ENCODE peak calls at places on chromosomes 7 and 10, in eight cellular contexts. O is nephron progenitor cell; Y is body of pancreas; J is CD8-positive, alpha-beta T cell; C is type B pancreatic cell; K is adrenal gland; T is osteocyte; E is HFFc6. W is an unnamed sample.

GRCh38 chr7:29444267-29444666 is 119.4 kb upstream of the PRR15 start:
- DNase-seq in T (no peak), O (no peak), J (no peak), C (no peak), Y (no peak), E (no peak), K (no peak), W (no peak)

GRCh38 chr10:42960491-42961155 is 116.2 kb upstream of the RET start:
- DNase-seq in O (no peak), J (peak; percentile 37), K (no peak), E (peak; percentile 57), T (peak; percentile 73), Y (no peak), C (peak; percentile 50), W (no peak)

GRCh38 chr10:127149613-127150081 is 46.7 kb downstream of the INSYN2A start:
- DNase-seq in E (peak; percentile 39), J (no peak), O (peak; percentile 9), T (peak; percentile 5), C (no peak), Y (no peak), K (no peak), W (no peak)

GRCh38 chr10:45420453-45421192 is 46.6 kb downstream of the ALOX5 start:
- DNase-seq in J (peak; percentile 75), Y (peak; percentile 98), E (peak; percentile 9), K (peak; percentile 79), O (no peak), C (no peak), T (no peak), W (peak; percentile 70)

GRCh38 chr7:150969483-150969874 is 8.6 kb downstream of the KCNH2 start:
- DNase-seq in C (no peak), K (no peak), Y (no peak), E (no peak), T (no peak), J (no peak), O (no peak), W (no peak)

GRCh38 chr10:127091354-127091753 is 105.0 kb downstream of the INSYN2A start:
- DNase-seq in K (no peak), C (no peak), J (no peak), E (no peak), Y (no peak), T (no peak), O (no peak), W (no peak)

GRCh38 chr10:73905256-73906018 is 5.5 kb upstream of the PLAU start:
- DNase-seq in K (no peak), C (no peak), O (no peak), Y (no peak), E (no peak), J (no peak), T (no peak), W (no peak)

GRCh38 chr10:128943111-128943510 is 523.9 kb upstream of the MGMT start:
- DNase-seq in T (no peak), J (no peak), Y (no peak), K (peak; percentile 4), C (no peak), E (no peak), O (no peak), W (no peak)

GRCh38 chr7:73504920-73505319 is 17.2 kb downstream of the BAZ1B start:
- DNase-seq in T (no peak), J (no peak), Y (no peak), K (no peak), E (no peak), O (no peak), C (no peak), W (no peak)

GRCh38 chr10:100803481-100803880 is 58.1 kb downstream of the PAX2 start:
- DNase-seq in Y (no peak), C (no peak), J (no peak), O (no peak), E (no peak), K (no peak), T (no peak), W (no peak)

GRCh38 chr7:2193120-2193519 is 39.6 kb downstream of the MAD1L1 start:
- DNase-seq in Y (no peak), O (no peak), T (no peak), E (no peak), K (no peak), C (no peak), J (no peak), W (no peak)

GRCh38 chr10:74249865-74250264 is 98.8 kb downstream of the ADK start:
- DNase-seq in O (no peak), T (no peak), C (no peak), Y (no peak), J (no peak), K (no peak), E (no peak), W (no peak)

GRCh38 chr10:10992072-10992471 is 25.6 kb upstream of the CELF2 start:
- DNase-seq in T (no peak), K (no peak), O (no peak), C (no peak), Y (peak; percentile 30), E (no peak), J (no peak), W (no peak)

GRCh38 chr10:122981066-122981464 is 864 bp downstream of the PSTK start:
- DNase-seq in O (no peak), J (no peak), C (no peak), K (peak; percentile 8), E (peak; percentile 60), T (no peak), Y (no peak), W (peak; percentile 30)

GRCh38 chr10:35585903-35586535 is 19.1 kb upstream of the GJD4 start:
- DNase-seq in J (no peak), C (no peak), O (no peak), E (no peak), Y (no peak), K (no peak), T (no peak), W (no peak)

GRCh38 chr10:128268015-128268722 is 141.9 kb upstream of the MKI67 start:
- DNase-seq in O (peak; percentile 81), Y (no peak), E (no peak), C (peak; percentile 82), T (no peak), J (no peak), K (peak; percentile 4), W (no peak)

GRCh38 chr7:131012477-131013031 is 278.5 kb upstream of the KLF14 start:
- DNase-seq in Y (no peak), T (no peak), C (no peak), O (no peak), E (peak; percentile 70), J (no peak), K (no peak), W (no peak)

GRCh38 chr7:98458090-98458875 is 57.4 kb upstream of the BAIAP2L1 start:
- DNase-seq in E (no peak), J (no peak), T (no peak), O (no peak), K (no peak), Y (no peak), C (no peak), W (no peak)

GRCh38 chr7:71633571-71634008 is 501.6 kb downstream of the GALNT17 start:
- DNase-seq in O (no peak), E (peak; percentile 43), J (no peak), C (no peak), Y (no peak), T (no peak), K (peak; percentile 47), W (no peak)

GRCh38 chr10:75648186-75648761 is 216.8 kb downstream of the LRMDA start:
- DNase-seq in E (no peak), J (no peak), K (no peak), O (no peak), C (no peak), T (no peak), Y (no peak), W (no peak)

DNA sequence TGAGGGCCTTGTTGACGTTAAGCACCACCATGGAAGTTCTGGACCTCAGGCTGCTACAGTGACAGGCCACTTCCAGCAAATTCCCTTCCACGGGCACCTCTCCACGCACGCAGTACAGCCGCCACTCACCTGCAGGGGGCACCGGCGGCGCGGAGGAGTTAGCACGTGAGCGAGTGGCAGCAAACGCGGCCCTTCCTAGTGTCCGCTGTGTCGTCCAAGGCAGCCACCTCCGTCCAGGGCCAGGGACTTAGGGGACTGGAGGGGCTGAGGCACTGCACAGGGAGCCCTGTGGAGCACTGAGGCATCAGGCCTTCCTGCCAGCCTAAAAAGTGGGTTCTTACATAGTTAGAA is 164.4 kb downstream of the SVIL start:
- DNase-seq in K (no peak), J (no peak), T (no peak), C (no peak), O (peak; percentile 62), E (no peak), Y (no peak), W (no peak)
- TF ChIP-seq CTCF in K (peak; percentile 15), J (peak; percentile 24), T (peak; percentile 41), C (peak; percentile 66), O (peak; percentile 50), E (peak; percentile 77), Y (no peak), W (peak; percentile 11)

GRCh38 chr10:98858525-98858924 is 377.1 kb downstream of the HPSE2 start:
- DNase-seq in K (no peak), Y (no peak), J (no peak), E (no peak), C (no peak), O (no peak), T (no peak), W (no peak)
- TF ChIP-seq CTCF in K (no peak), Y (no peak), J (no peak), E (peak; percentile 64), C (peak; percentile 25), O (no peak), T (no peak), W (no peak)

GRCh38 chr10:79066460-79067240 is 2.1 kb upstream of the ZMIZ1 start:
- DNase-seq in C (no peak), K (no peak), O (no peak), E (no peak), T (no peak), Y (peak; percentile 47), J (no peak), W (peak; percentile 81)
- TF ChIP-seq CTCF in C (peak; percentile 49), K (no peak), O (no peak), E (peak; percentile 39), T (no peak), Y (peak; percentile 48), J (no peak), W (no peak)

GRCh38 chr10:116115233-116115632 is 157.8 kb downstream of the GFRA1 start:
- DNase-seq in E (no peak), Y (no peak), J (no peak), C (no peak), O (no peak), T (no peak), K (no peak), W (no peak)
- TF ChIP-seq CTCF in E (no peak), Y (no peak), J (no peak), C (no peak), O (no peak), T (no peak), K (no peak), W (no peak)

GRCh38 chr10:53209941-53210611 is 437.5 kb upstream of the MBL2 start:
- DNase-seq in T (no peak), K (no peak), O (no peak), C (no peak), E (no peak), J (no peak), Y (no peak), W (no peak)
- TF ChIP-seq CTCF in T (peak; percentile 59), K (no peak), O (peak; percentile 56), C (peak; percentile 74), E (no peak), J (no peak), Y (peak; percentile 36), W (no peak)